ENCODE peak calls at places on chromosomes 5 and 9, in four cellular contexts. B is K562, F is HCT116, A is HepG2. D is an unnamed sample.

GRCh38 chr9:38416461-38416860 is 7.8 kb downstream of the IGFBPL1 start:
- DNase-seq in B (no peak), F (no peak), A (no peak), D (no peak)

GRCh38 chr9:108842610-108843295 is 13.0 kb downstream of the ACTL7B start:
- DNase-seq in B (no peak), F (no peak), A (no peak), D (no peak)

GRCh38 chr5:111223790-111224560 is at the start of gene CAMK4:
- DNase-seq in B (peak; percentile 68), F (peak; percentile 27), A (peak; percentile 2), D (no peak)

GRCh38 chr5:102306121-102306520 is 10.0 kb upstream of the SLCO4C1 start:
- DNase-seq in B (no peak), F (no peak), A (no peak), D (no peak)

GRCh38 chr5:35194636-35195471 is 35.4 kb downstream of the PRLR start:
- DNase-seq in B (no peak), F (no peak), A (peak; percentile 71), D (no peak)

GRCh38 chr5:76270214-76270613 is 132.9 kb upstream of the IQGAP2 start:
- DNase-seq in B (no peak), F (no peak), A (no peak), D (no peak)

GRCh38 chr5:12354686-12355085 is 450.4 kb upstream of the CTNND2 start:
- DNase-seq in B (no peak), F (no peak), A (no peak), D (no peak)

GRCh38 chr5:133371371-133372155 is 240.8 kb downstream of the FSTL4 start:
- DNase-seq in B (no peak), F (peak; percentile 32), A (no peak), D (no peak)

GRCh38 chr5:32264954-32265572 is 47.7 kb downstream of the MTMR12 start:
- DNase-seq in B (no peak), F (no peak), A (no peak), D (no peak)

GRCh38 chr9:77021289-77021927 is 2.0 kb downstream of the FOXB2 start:
- DNase-seq in B (no peak), F (no peak), A (no peak), D (no peak)

GRCh38 chr5:133232435-133232834 is 180.6 kb downstream of the HSPA4 start:
- DNase-seq in B (no peak), F (no peak), A (no peak), D (no peak)

GRCh38 chr5:95216136-95216955 is 68.5 kb downstream of the MCTP1 start:
- DNase-seq in B (no peak), F (no peak), A (no peak), D (no peak)

GRCh38 chr9:27468000-27468399 is 56.1 kb upstream of the IFNK start:
- DNase-seq in B (no peak), F (no peak), A (no peak), D (no peak)

GRCh38 chr9:105637787-105638395 is 24.4 kb upstream of the TAL2 start:
- DNase-seq in B (no peak), F (no peak), A (no peak), D (no peak)

GRCh38 chr5:157271740-157272271 is 5.9 kb downstream of the CYFIP2 start:
- DNase-seq in B (no peak), F (no peak), A (no peak), D (no peak)

GRCh38 chr9:115142502-115143265 is 24.7 kb upstream of the TNC start:
- DNase-seq in B (no peak), F (no peak), A (no peak), D (no peak)

GRCh38 chr5:156400542-156400941 is 73.6 kb downstream of the SGCD start:
- DNase-seq in B (no peak), F (no peak), A (no peak), D (no peak)

GRCh38 chr5:151699071-151699901 is 12.6 kb upstream of the SPARC start:
- DNase-seq in B (no peak), F (no peak), A (peak; percentile 52), D (no peak)

GRCh38 chr5:78811121-78811832 is 162.7 kb upstream of the LHFPL2 start:
- DNase-seq in B (no peak), F (no peak), A (no peak), D (no peak)

GRCh38 chr5:172107606-172108005 is 80.4 kb downstream of the STK10 start:
- DNase-seq in B (no peak), F (no peak), A (no peak), D (no peak)

GRCh38 chr5:145637396-145637795 is 197.7 kb downstream of the PRELID2 start:
- DNase-seq in B (no peak), F (no peak), A (no peak), D (no peak)

GRCh38 chr5:114185274-114185673 is 176.6 kb upstream of the KCNN2 start:
- DNase-seq in B (no peak), F (no peak), A (no peak), D (no peak)

GRCh38 chr9:4985376-4986266 is 549 bp downstream of the JAK2 start:
- DNase-seq in B (peak; percentile 41), F (peak; percentile 4), A (no peak), D (no peak)

GRCh38 chr5:159342838-159343237 is 12.6 kb upstream of the IL12B start:
- DNase-seq in B (no peak), F (no peak), A (no peak), D (no peak)

GRCh38 chr9:95605826-95606555 is 89.2 kb upstream of the PTCH1 start:
- DNase-seq in B (no peak), F (no peak), A (no peak), D (no peak)

GRCh38 chr5:149221731-149222342 is 49.8 kb upstream of the AFAP1L1 start:
- DNase-seq in B (no peak), F (no peak), A (no peak), D (no peak)

GRCh38 chr9:88949425-88949824 is 41.8 kb upstream of the S1PR3 start:
- DNase-seq in B (peak; percentile 22), F (no peak), A (no peak), D (no peak)

GRCh38 chr5:44638286-44638869 is 170.4 kb upstream of the MRPS30 start:
- DNase-seq in B (no peak), F (peak; percentile 6), A (no peak), D (no peak)

GRCh38 chr5:118611332-118611945 is 376.9 kb downstream of the DTWD2 start:
- DNase-seq in B (peak; percentile 9), F (peak; percentile 19), A (peak; percentile 10), D (peak; percentile 1)

GRCh38 chr9:27528886-27529315 is 713 bp downstream of the MOB3B start:
- DNase-seq in B (peak; percentile 26), F (no peak), A (no peak), D (no peak)

GRCh38 chr9:70120834-70121510 is 77.3 kb downstream of the MAMDC2 start:
- DNase-seq in B (no peak), F (no peak), A (no peak), D (no peak)

GRCh38 chr5:142360607-142361120 is 35.8 kb upstream of the SPRY4 start:
- DNase-seq in B (peak; percentile 25), F (peak; percentile 84), A (peak; percentile 91), D (peak; percentile 80)

GRCh38 chr5:78547731-78548189 is 100.8 kb downstream of the LHFPL2 start:
- DNase-seq in B (no peak), F (no peak), A (no peak), D (no peak)

GRCh38 chr9:92648447-92649406 is 21.2 kb downstream of the IPPK start:
- DNase-seq in B (no peak), F (no peak), A (no peak), D (no peak)

GRCh38 chr9:98570663-98571440 is 137.9 kb downstream of the GABBR2 start:
- DNase-seq in B (peak; percentile 57), F (no peak), A (no peak), D (no peak)

GRCh38 chr9:19464061-19464763 is 55.4 kb downstream of the ACER2 start:
- DNase-seq in B (no peak), F (no peak), A (no peak), D (no peak)

GRCh38 chr9:105114318-105114717 is 130.1 kb upstream of the SLC44A1 start:
- DNase-seq in B (no peak), F (no peak), A (no peak), D (no peak)

GRCh38 chr5:63247651-63248050 is 669.0 kb downstream of the LRRC70 start:
- DNase-seq in B (no peak), F (no peak), A (no peak), D (no peak)
- TF ChIP-seq TCF7L2 in B (no peak), F (no peak), A (no peak), D (no peak)

GRCh38 chr5:147240266-147240985 is 5.6 kb downstream of the STK32A start:
- DNase-seq in B (no peak), F (no peak), A (no peak), D (no peak)

GRCh38 chr5:147234098-147234824 is 565 bp upstream of the STK32A start:
- DNase-seq in B (no peak), F (no peak), A (no peak), D (no peak)

DNA sequence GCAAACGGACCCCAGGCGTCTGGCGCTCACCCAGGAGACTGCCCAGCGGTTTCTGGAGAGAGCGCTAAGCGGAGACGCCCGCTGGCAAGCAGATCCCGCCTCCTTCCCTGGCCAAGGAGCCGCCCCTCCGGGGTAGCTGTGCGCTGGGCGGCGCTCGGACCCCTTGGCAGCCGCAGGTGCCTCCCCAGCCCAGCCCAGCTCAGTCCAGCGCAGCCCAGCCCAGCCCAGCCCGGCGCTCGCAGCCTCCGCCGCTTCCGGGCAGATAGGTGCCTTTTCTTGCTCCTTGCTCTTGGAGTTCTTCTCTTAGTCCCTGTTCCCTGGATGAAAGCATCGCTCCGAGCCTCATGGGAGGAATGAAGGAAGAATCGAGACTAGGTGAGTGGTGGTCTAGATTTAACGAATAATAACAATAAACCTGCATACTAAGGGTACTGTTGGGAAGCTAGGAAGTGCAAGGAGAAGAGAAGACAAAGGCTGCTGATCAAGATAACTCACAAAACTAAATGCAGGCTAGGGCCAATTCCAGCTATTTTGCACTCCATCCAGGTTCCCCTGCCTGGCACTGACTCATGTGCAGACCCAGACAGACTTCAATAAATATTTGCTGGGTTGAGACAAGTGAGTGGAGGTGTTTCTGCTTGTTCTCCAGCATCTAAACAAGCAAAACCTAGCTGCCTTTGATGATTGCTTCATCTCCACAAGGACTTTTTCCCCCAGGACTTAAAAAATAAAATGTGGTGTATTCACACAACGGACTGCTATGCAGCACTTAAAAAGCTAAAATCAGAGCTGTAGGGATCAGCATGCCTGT is at the start of gene STK32A:
- DNase-seq in B (no peak), F (no peak), A (no peak), D (no peak)
- TF ChIP-seq CTCF in B (no peak), F (no peak), A (no peak), D (no peak)

DNA sequence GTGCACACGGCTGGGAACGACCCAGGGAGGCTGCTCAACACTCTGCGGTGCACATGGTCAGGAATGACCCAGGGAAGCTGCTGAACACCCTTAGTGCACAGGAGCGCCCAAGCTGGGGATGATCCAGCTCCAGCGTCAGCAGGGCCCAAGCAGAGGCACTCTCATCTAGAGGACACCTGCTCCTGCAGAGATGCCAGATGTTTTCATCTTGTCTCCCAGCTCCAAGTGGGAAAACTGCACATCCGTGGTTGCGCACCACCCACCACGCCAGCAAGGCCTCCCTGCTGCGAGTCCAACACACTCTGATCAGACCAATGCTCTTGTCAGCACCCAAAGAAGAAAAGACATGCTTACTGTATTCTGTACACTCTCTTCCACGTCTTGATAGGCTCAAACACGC is 34.1 kb downstream of the UBE2QL1 start:
- DNase-seq in B (no peak), F (no peak), A (no peak), D (no peak)
- H3K4me1 ChIP-seq in B (no peaks in the 10 kb centered on the region), F (no peaks in the 10 kb centered on the region), A (no peaks in the 10 kb centered on the region), D (no peaks in the 10 kb centered on the region)

DNA sequence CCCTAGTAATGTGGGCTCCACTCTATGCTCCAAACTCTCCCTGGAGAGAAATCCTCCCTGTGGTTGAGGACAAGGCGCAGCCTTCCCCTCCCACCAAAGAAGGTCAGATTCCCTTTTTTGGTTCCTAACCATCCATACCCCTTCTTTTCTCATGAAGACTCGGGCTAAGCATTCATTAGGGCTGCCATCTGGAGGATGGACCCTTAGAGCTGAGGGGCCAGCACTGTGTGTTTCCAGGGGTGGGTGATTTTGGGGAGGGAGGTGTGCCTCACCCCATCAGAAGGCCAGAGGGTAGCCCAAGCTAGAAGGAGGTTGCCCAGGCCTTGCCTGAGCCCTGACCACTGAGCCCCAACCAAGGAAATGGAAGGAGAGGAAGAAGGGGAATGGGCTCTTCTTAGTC is 36.8 kb downstream of the TGFBI start:
- DNase-seq in B (no peak), F (no peak), A (no peak), D (no peak)
- TF ChIP-seq TCF7L2 in B (no peak), F (no peak), A (no peak), D (no peak)

D was measured in Panc1.